ENCODE peak calls at places on chromosomes 5 and 9, in nine cellular contexts. G is COR-L47; P is GM13977; N is pons; U is NCI-H1105; V is HCT116; D is CD8-positive, alpha-beta memory T cell; S is GM19239; L is breast epithelium. A is an unnamed sample.

GRCh38 chr9:93391898-93392297 is 59.6 kb upstream of the FAM120A start:
- DNase-seq in G (no peak), P (no peak), N (no peak), U (no peak), V (no peak), D (no peak), S (no peak), L (no peak), A (no peak)

GRCh38 chr5:5523066-5523505 is 100.6 kb downstream of the ICE1 start:
- DNase-seq in G (no peak), P (peak; percentile 36), N (no peak), U (no peak), V (peak; percentile 6), D (no peak), S (peak; percentile 12), L (no peak), A (peak; percentile 13)

GRCh38 chr5:157915638-157916037 is 56.7 kb upstream of the CLINT1 start:
- DNase-seq in G (peak; percentile 77), P (no peak), N (peak; percentile 89), U (peak; percentile 81), V (no peak), D (no peak), S (no peak), L (peak; percentile 28), A (no peak)

GRCh38 chr5:16574789-16575785 is 41.7 kb downstream of the RETREG1 start:
- DNase-seq in G (no peak), P (no peak), N (peak; percentile 93), U (no peak), V (no peak), D (no peak), S (no peak), L (peak; percentile 76), A (no peak)

GRCh38 chr5:40410231-40410861 is 269.4 kb upstream of the PTGER4 start:
- DNase-seq in G (no peak), P (no peak), N (peak; percentile 59), U (no peak), V (no peak), D (peak; percentile 52), S (no peak), L (no peak), A (peak; percentile 70)

GRCh38 chr9:133844876-133845658 is 106.9 kb upstream of the SARDH start:
- DNase-seq in G (no peak), P (no peak), N (peak; percentile 53), U (no peak), V (no peak), D (no peak), S (peak; percentile 67), L (peak; percentile 25), A (no peak)

GRCh38 chr5:121478636-121479035 is 373.0 kb upstream of the FTMT start:
- DNase-seq in G (no peak), P (no peak), N (no peak), U (no peak), V (no peak), D (no peak), S (no peak), L (no peak), A (no peak)

GRCh38 chr9:96524045-96524444 is 74.1 kb downstream of the HABP4 start:
- DNase-seq in G (peak; percentile 1), P (no peak), N (no peak), U (no peak), V (no peak), D (no peak), S (no peak), L (no peak), A (no peak)

GRCh38 chr5:169065400-169065799 is 235.5 kb downstream of the SLIT3 start:
- DNase-seq in G (no peak), P (no peak), N (no peak), U (no peak), V (no peak), D (no peak), S (no peak), L (no peak), A (no peak)